ENCODE peak calls at places on chromosomes 5 and 9, in five cellular contexts. One of them, this sample, is unnamed.

GRCh38 chr9:135929656-135930445 is 22.5 kb upstream of the CAMSAP1 start:
- DNase-seq in AG09319: no peak
- DNase-seq in OCI-LY7: no peak
- DNase-seq in IMR-90: no peak
- DNase-seq in A673: no peak
- DNase-seq in this sample: no peak

GRCh38 chr5:149724130-149724850 is 5.8 kb upstream of the PPARGC1B start:
- DNase-seq in AG09319: no peak
- DNase-seq in OCI-LY7: peak
- DNase-seq in IMR-90: no peak
- DNase-seq in A673: no peak
- DNase-seq in this sample: no peak

GRCh38 chr5:462051-462481 is 19.1 kb downstream of the EXOC3 start:
- DNase-seq in AG09319: no peak
- DNase-seq in OCI-LY7: no peak
- DNase-seq in IMR-90: no peak
- DNase-seq in A673: no peak
- DNase-seq in this sample: no peak

GRCh38 chr5:176642675-176643490 is 4.4 kb upstream of the TSPAN17 start:
- DNase-seq in AG09319: no peak
- DNase-seq in OCI-LY7: no peak
- DNase-seq in IMR-90: no peak
- DNase-seq in A673: no peak
- DNase-seq in this sample: no peak

GRCh38 chr5:149049371-149049781 is 13.5 kb downstream of the SH3TC2 start:
- DNase-seq in AG09319: no peak
- DNase-seq in OCI-LY7: no peak
- DNase-seq in IMR-90: no peak
- DNase-seq in A673: no peak
- DNase-seq in this sample: no peak

GRCh38 chr5:89428624-89429023 is 545.6 kb upstream of the MEF2C start:
- DNase-seq in AG09319: no peak
- DNase-seq in OCI-LY7: no peak
- DNase-seq in IMR-90: no peak
- DNase-seq in A673: no peak
- DNase-seq in this sample: no peak

GRCh38 chr5:172618574-172619365 is 22.3 kb upstream of the NEURL1B start:
- DNase-seq in AG09319: no peak
- DNase-seq in OCI-LY7: no peak
- DNase-seq in IMR-90: no peak
- DNase-seq in A673: no peak
- DNase-seq in this sample: no peak

GRCh38 chr5:141208478-141208877 is at the start of gene PCDHB12:
- DNase-seq in AG09319: no peak
- DNase-seq in OCI-LY7: peak
- DNase-seq in IMR-90: peak
- DNase-seq in A673: peak
- DNase-seq in this sample: no peak

GRCh38 chr5:179762079-179762780 is 29.6 kb downstream of the MAML1 start:
- DNase-seq in AG09319: peak
- DNase-seq in OCI-LY7: peak
- DNase-seq in IMR-90: no peak
- DNase-seq in A673: peak
- DNase-seq in this sample: no peak

GRCh38 chr9:5820425-5820824 is 12.5 kb downstream of the ERMP1 start:
- DNase-seq in AG09319: no peak
- DNase-seq in OCI-LY7: no peak
- DNase-seq in IMR-90: no peak
- DNase-seq in A673: no peak
- DNase-seq in this sample: no peak

GRCh38 chr9:128902351-128903078 is 18.3 kb upstream of the PHYHD1 start:
- DNase-seq in AG09319: no peak
- DNase-seq in OCI-LY7: peak
- DNase-seq in IMR-90: no peak
- DNase-seq in A673: no peak
- DNase-seq in this sample: no peak

GRCh38 chr5:141604318-141604717 is 14.5 kb downstream of the DIAPH1 start:
- DNase-seq in AG09319: peak
- DNase-seq in OCI-LY7: peak
- DNase-seq in IMR-90: peak
- DNase-seq in A673: peak
- DNase-seq in this sample: peak

GRCh38 chr5:150211156-150212030 is 21.5 kb downstream of the SLC6A7 start:
- DNase-seq in AG09319: no peak
- DNase-seq in OCI-LY7: no peak
- DNase-seq in IMR-90: no peak
- DNase-seq in A673: no peak
- DNase-seq in this sample: no peak

GRCh38 chr5:179318193-179318955 is 26.9 kb downstream of the ADAMTS2 start:
- DNase-seq in AG09319: no peak
- DNase-seq in OCI-LY7: no peak
- DNase-seq in IMR-90: no peak
- DNase-seq in A673: peak
- DNase-seq in this sample: no peak

GRCh38 chr5:112419596-112420110 is 576 bp upstream of the EPB41L4A start:
- DNase-seq in AG09319: no peak
- DNase-seq in OCI-LY7: no peak
- DNase-seq in IMR-90: no peak
- DNase-seq in A673: peak
- DNase-seq in this sample: no peak

GRCh38 chr5:67679184-67679855 is 482.7 kb upstream of the CD180 start:
- DNase-seq in AG09319: no peak
- DNase-seq in OCI-LY7: peak
- DNase-seq in IMR-90: no peak
- DNase-seq in A673: no peak
- DNase-seq in this sample: no peak

GRCh38 chr9:131062979-131063378 is 33.4 kb upstream of the AIF1L start:
- DNase-seq in AG09319: no peak
- DNase-seq in OCI-LY7: no peak
- DNase-seq in IMR-90: no peak
- DNase-seq in A673: no peak
- DNase-seq in this sample: no peak

GRCh38 chr9:86413966-86414880 is 60.0 kb upstream of the TUT7 start:
- DNase-seq in AG09319: no peak
- DNase-seq in OCI-LY7: peak
- DNase-seq in IMR-90: peak
- DNase-seq in A673: peak
- DNase-seq in this sample: no peak

GRCh38 chr9:110579763-110580255 is 268 bp upstream of the SVEP1 start:
- DNase-seq in AG09319: peak
- DNase-seq in OCI-LY7: no peak
- DNase-seq in IMR-90: peak
- DNase-seq in A673: peak
- DNase-seq in this sample: peak

GRCh38 chr5:111930407-111930806 is 173.4 kb upstream of the NREP start:
- DNase-seq in AG09319: no peak
- DNase-seq in OCI-LY7: no peak
- DNase-seq in IMR-90: peak
- DNase-seq in A673: no peak
- DNase-seq in this sample: no peak

GRCh38 chr9:86096382-86096781 is 3.0 kb downstream of the GOLM1 start:
- DNase-seq in AG09319: no peak
- DNase-seq in OCI-LY7: no peak
- DNase-seq in IMR-90: peak
- DNase-seq in A673: no peak
- DNase-seq in this sample: no peak

GRCh38 chr5:150780816-150781221 is 2.3 kb downstream of the SMIM3 start:
- DNase-seq in AG09319: no peak
- DNase-seq in OCI-LY7: no peak
- DNase-seq in IMR-90: peak
- DNase-seq in A673: no peak
- DNase-seq in this sample: no peak

GRCh38 chr9:90899287-90899686 is 97.7 kb downstream of the SYK start:
- DNase-seq in AG09319: no peak
- DNase-seq in OCI-LY7: no peak
- DNase-seq in IMR-90: no peak
- DNase-seq in A673: no peak
- DNase-seq in this sample: no peak

GRCh38 chr5:135040331-135041144 is 6.5 kb upstream of the PITX1 start:
- DNase-seq in AG09319: no peak
- DNase-seq in OCI-LY7: no peak
- DNase-seq in IMR-90: no peak
- DNase-seq in A673: no peak
- DNase-seq in this sample: no peak

GRCh38 chr5:2165203-2165602 is 282.5 kb upstream of the IRX4 start:
- DNase-seq in AG09319: no peak
- DNase-seq in OCI-LY7: no peak
- DNase-seq in IMR-90: no peak
- DNase-seq in A673: no peak
- DNase-seq in this sample: no peak

GRCh38 chr9:126526218-126527108 is 87.3 kb upstream of the LMX1B start:
- DNase-seq in AG09319: no peak
- DNase-seq in OCI-LY7: no peak
- DNase-seq in IMR-90: no peak
- DNase-seq in A673: no peak
- DNase-seq in this sample: no peak

GRCh38 chr5:128701301-128701700 is 163.3 kb upstream of the FBN2 start:
- DNase-seq in AG09319: no peak
- DNase-seq in OCI-LY7: no peak
- DNase-seq in IMR-90: no peak
- DNase-seq in A673: no peak
- DNase-seq in this sample: no peak

GRCh38 chr5:128693779-128694178 is 155.7 kb upstream of the FBN2 start:
- DNase-seq in AG09319: no peak
- DNase-seq in OCI-LY7: no peak
- DNase-seq in IMR-90: peak
- DNase-seq in A673: no peak
- DNase-seq in this sample: no peak

DNA sequence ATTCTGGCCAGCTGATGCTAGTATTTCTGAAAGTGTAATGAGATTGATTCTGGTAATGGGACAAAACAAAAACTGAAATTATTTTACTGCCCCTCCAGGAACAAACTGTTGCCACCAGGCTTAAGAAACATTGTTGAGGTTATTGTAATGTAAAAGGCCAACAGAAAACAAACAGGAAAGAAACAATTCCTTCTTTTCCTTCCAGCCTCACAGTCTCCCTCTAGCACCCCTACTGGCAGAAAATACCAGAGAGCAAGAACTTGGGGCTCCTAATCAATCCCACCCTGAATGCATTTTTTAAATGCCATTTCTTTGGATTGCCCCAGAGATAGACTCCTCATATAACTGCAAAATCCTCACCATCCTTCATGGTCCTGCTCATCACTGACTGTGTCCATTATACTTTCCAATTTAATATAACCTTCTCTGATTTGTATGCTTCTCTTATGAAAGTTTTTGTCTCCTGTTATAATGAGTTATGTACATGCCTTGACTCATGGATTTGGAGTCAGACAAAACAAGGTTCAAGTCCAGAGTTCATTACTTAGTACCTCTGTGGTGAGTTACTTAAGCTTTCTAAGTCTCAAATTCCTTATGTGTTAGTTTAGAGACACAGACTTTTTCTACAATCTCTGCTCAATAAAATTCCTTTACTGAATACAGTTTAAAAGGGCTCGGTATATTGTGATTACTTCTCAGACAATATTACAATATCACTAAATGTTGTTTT is 157.9 kb upstream of the FBN2 start:
- DNase-seq in AG09319: no peak
- DNase-seq in OCI-LY7: no peak
- DNase-seq in IMR-90: peak
- DNase-seq in A673: peak
- DNase-seq in this sample: no peak
- TF ChIP-seq CTCF in AG09319: peak
- TF ChIP-seq CTCF in OCI-LY7: peak
- TF ChIP-seq CTCF in IMR-90: peak
- TF ChIP-seq CTCF in A673: peak
- TF ChIP-seq CTCF in this sample: peak

GRCh38 chr5:60870857-60871256 is 26.8 kb upstream of the ELOVL7 start:
- DNase-seq in AG09319: no peak
- DNase-seq in OCI-LY7: no peak
- DNase-seq in IMR-90: no peak
- DNase-seq in A673: no peak
- DNase-seq in this sample: no peak
- TF ChIP-seq CTCF in AG09319: no peak
- TF ChIP-seq CTCF in OCI-LY7: no peak
- TF ChIP-seq CTCF in IMR-90: no peak
- TF ChIP-seq CTCF in A673: no peak
- TF ChIP-seq CTCF in this sample: no peak

GRCh38 chr5:117732264-117732663 is 1157.6 kb upstream of the SEMA6A start:
- DNase-seq in AG09319: no peak
- DNase-seq in OCI-LY7: no peak
- DNase-seq in IMR-90: no peak
- DNase-seq in A673: no peak
- DNase-seq in this sample: no peak

GRCh38 chr5:117736693-117737092 is 1162.1 kb upstream of the SEMA6A start:
- DNase-seq in AG09319: no peak
- DNase-seq in OCI-LY7: no peak
- DNase-seq in IMR-90: no peak
- DNase-seq in A673: no peak
- DNase-seq in this sample: no peak

GRCh38 chr5:117731445-117731844 is 1156.8 kb upstream of the SEMA6A start:
- DNase-seq in AG09319: peak
- DNase-seq in OCI-LY7: no peak
- DNase-seq in IMR-90: peak
- DNase-seq in A673: no peak
- DNase-seq in this sample: peak
- TF ChIP-seq CTCF in AG09319: no peak
- TF ChIP-seq CTCF in OCI-LY7: no peak
- TF ChIP-seq CTCF in IMR-90: no peak
- TF ChIP-seq CTCF in A673: no peak
- TF ChIP-seq CTCF in this sample: no peak

GRCh38 chr9:94212531-94212930 is 46.6 kb upstream of the ZNF169 start:
- DNase-seq in AG09319: no peak
- DNase-seq in OCI-LY7: no peak
- DNase-seq in IMR-90: no peak
- DNase-seq in A673: no peak
- DNase-seq in this sample: no peak

GRCh38 chr9:94212091-94212490 is 47.0 kb upstream of the ZNF169 start:
- DNase-seq in AG09319: no peak
- DNase-seq in OCI-LY7: no peak
- DNase-seq in IMR-90: peak
- DNase-seq in A673: no peak
- DNase-seq in this sample: no peak

GRCh38 chr9:94210616-94211603 is 48.2 kb upstream of the ZNF169 start:
- DNase-seq in AG09319: no peak
- DNase-seq in OCI-LY7: no peak
- DNase-seq in IMR-90: no peak
- DNase-seq in A673: peak
- DNase-seq in this sample: no peak

GRCh38 chr9:94207781-94208180 is 51.3 kb upstream of the ZNF169 start:
- DNase-seq in AG09319: no peak
- DNase-seq in OCI-LY7: no peak
- DNase-seq in IMR-90: no peak
- DNase-seq in A673: no peak
- DNase-seq in this sample: no peak

DNA sequence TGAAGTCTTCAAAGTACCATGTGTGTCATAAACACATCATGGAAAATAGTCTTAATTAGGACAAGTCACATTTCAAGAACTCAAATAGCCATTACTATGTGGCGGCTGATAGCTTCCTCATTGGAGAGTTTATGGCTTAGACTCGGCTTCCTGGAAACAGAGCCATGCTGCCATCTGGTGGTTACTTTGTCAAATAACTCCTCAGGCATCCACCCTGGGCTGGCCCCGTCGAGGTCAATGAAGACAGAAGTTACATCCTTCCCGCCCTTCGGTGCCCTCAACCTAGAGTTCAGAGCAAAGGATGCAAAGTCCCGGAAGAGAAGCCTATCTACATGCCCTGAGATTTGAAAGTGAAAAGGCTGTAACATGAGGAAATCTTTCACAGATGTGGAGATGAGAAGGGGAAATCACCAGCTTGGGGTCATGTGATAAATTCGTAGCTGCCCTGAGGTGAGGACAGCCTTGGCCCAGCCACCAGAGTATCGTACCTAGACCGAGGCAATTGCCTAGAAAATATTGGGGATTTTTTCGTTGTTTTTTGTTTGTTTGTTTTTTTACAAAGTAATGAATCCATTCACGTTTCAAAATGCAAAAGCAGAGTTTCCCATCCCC is 45.5 kb upstream of the ZNF169 start:
- DNase-seq in AG09319: peak
- DNase-seq in OCI-LY7: peak
- DNase-seq in IMR-90: peak
- DNase-seq in A673: peak
- DNase-seq in this sample: peak
- TF ChIP-seq CTCF in AG09319: peak
- TF ChIP-seq CTCF in OCI-LY7: peak
- TF ChIP-seq CTCF in IMR-90: peak
- TF ChIP-seq CTCF in A673: peak
- TF ChIP-seq CTCF in this sample: peak